ENCODE peak calls at places on chromosomes 4 and X, in seven cellular contexts. X is right lobe of liver, J is adrenal gland, O is tibial nerve, S is RWPE1, F is keratinocyte, N is substantia nigra. G is an unnamed sample.

GRCh38 chr4:73732759-73733431 is 7.5 kb upstream of the CXCL8 start:
- DNase-seq in X (no peak), J (no peak), O (no peak), S (no peak), F (no peak), N (no peak), G (no peak)

GRCh38 chr4:139457318-139457717 is 3.4 kb downstream of the RAB33B start:
- DNase-seq in X (no peak), J (no peak), O (no peak), S (no peak), F (no peak), N (no peak), G (no peak)

GRCh38 chr4:151004222-151004621 is 10.9 kb downstream of the LRBA start:
- DNase-seq in X (no peak), J (no peak), O (no peak), S (peak; percentile 71), F (no peak), N (no peak), G (no peak)

GRCh38 chr4:173685761-173686260 is 155.8 kb upstream of the HAND2 start:
- DNase-seq in X (no peak), J (no peak), O (no peak), S (no peak), F (no peak), N (no peak), G (no peak)

GRCh38 chr4:40986375-40986774 is 228.0 kb downstream of the APBB2 start:
- DNase-seq in X (no peak), J (no peak), O (no peak), S (no peak), F (no peak), N (no peak), G (no peak)

GRCh38 chr4:57132746-57133142 is 22.6 kb upstream of the IGFBP7 start:
- DNase-seq in X (no peak), J (no peak), O (no peak), S (no peak), F (no peak), N (no peak), G (no peak)

GRCh38 chr4:38968668-38969067 is 63.5 kb downstream of the TMEM156 start:
- DNase-seq in X (no peak), J (no peak), O (no peak), S (no peak), F (no peak), N (no peak), G (no peak)

GRCh38 chr4:70666369-70666768 is at the start of gene JCHAIN:
- DNase-seq in X (no peak), J (no peak), O (no peak), S (no peak), F (no peak), N (no peak), G (no peak)

GRCh38 chrX:37590047-37590446 is 18.6 kb downstream of the LANCL3 start:
- DNase-seq in X (no peak), J (no peak), O (no peak), S (no peak), F (no peak), N (no peak), G (no peak)

GRCh38 chr4:163331629-163332360 is 601 bp downstream of the NPY1R start:
- DNase-seq in X (no peak), J (peak; percentile 24), O (no peak), S (peak; percentile 20), F (no peak), N (no peak), G (no peak)

GRCh38 chr4:174522183-174523002 is at the start of gene HPGD:
- DNase-seq in X (peak; percentile 91), J (peak; percentile 34), O (peak; percentile 34), S (no peak), F (no peak), N (no peak), G (peak; percentile 68)

GRCh38 chr4:115871596-115871995 is 758.2 kb upstream of the NDST4 start:
- DNase-seq in X (no peak), J (no peak), O (no peak), S (no peak), F (no peak), N (no peak), G (no peak)

GRCh38 chr4:39085891-39086290 is 23.9 kb downstream of the KLHL5 start:
- DNase-seq in X (no peak), J (no peak), O (no peak), S (no peak), F (no peak), N (no peak), G (no peak)

GRCh38 chrX:153926863-153927685 is 1.0 kb upstream of the ARHGAP4 start:
- DNase-seq in X (peak; percentile 53), J (peak; percentile 82), O (peak; percentile 12), S (no peak), F (no peak), N (no peak), G (peak; percentile 86)

GRCh38 chr4:47639531-47639930 is 154.5 kb downstream of the ATP10D start:
- DNase-seq in X (no peak), J (no peak), O (no peak), S (no peak), F (no peak), N (no peak), G (no peak)

DNA sequence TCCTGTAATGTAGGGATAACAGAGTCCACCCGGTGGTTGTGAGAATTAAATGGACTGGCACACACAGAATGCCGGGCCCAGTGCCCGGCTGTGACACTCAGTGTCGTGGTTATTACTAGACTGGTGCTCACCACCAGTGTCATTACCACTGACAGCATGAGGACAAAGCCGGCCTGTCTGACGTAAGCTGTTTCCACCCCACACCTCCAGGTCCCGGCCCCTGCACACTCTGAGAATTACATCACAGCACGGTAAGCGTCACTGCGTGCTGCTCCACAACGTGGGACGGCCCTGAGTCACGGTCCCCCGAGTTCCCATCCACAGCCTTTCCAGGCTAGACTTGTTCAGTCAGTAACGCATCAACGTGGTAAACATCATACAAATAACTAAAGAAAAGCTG is 22.9 kb downstream of the FAT1 start:
- DNase-seq in X (no peak), J (no peak), O (peak; percentile 73), S (no peak), F (no peak), N (no peak), G (no peak)
- H3K27ac ChIP-seq in X (no peak overlapping the region), J (no peak overlapping the region), O (peak overlapping the region; percentile 91), S (peak overlapping the region; percentile 65), F (no peak overlapping the region), N (no peak overlapping the region), G (peak overlapping the region; percentile 51)

GRCh38 chr4:2741626-2742025 is 14.5 kb downstream of the TNIP2 start:
- DNase-seq in X (no peak), J (no peak), O (no peak), S (no peak), F (no peak), N (no peak), G (no peak)

GRCh38 chr4:2742823-2743517 is 13.2 kb downstream of the TNIP2 start:
- DNase-seq in X (no peak), J (peak; percentile 11), O (no peak), S (no peak), F (no peak), N (no peak), G (no peak)

GRCh38 chr4:2743518-2744445 is 12.4 kb downstream of the TNIP2 start:
- DNase-seq in X (no peak), J (peak; percentile 13), O (no peak), S (no peak), F (no peak), N (no peak), G (peak; percentile 39)

GRCh38 chr4:2744576-2745270 is 11.4 kb downstream of the TNIP2 start:
- DNase-seq in X (no peak), J (peak; percentile 16), O (no peak), S (no peak), F (no peak), N (no peak), G (peak; percentile 60)

DNA sequence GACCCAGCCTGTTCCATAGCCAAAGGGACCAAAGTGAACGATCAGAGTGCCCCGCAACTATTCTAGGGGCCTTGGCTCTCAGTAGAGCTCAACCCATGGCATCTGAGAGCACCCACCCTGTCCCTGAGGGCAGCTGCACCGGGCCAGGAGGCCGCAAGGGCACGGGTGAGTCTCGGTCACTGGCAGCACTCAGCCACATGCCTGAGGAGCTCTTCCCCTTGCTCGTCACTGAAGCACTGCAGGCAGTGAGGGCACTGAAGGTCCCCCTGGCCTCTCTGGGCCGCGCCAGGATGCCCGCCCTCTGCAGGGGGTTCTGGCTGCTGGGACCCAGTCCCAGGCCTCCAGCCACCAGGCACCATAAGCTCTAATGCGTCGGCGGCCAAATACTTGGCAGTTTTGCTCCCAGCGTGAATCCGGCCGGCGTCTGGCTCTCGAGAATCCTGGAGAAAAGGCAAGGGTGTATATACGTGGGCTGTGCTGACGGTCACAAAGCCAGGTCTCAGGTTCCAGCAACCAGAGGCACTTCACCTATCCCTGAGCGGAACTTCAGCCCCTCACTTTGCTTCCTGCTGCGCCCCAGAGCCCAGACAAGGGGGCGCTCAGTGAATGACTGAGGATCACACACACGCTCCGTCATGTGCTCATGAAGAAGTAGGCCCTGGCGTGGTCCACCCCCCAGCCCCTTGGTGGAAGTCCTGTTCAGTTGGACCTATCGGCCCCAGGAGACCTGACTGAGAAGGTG is 13.9 kb downstream of the TNIP2 start:
- DNase-seq in X (no peak), J (peak; percentile 14), O (no peak), S (no peak), F (no peak), N (no peak), G (peak; percentile 43)
- H3K27ac ChIP-seq in X (no peak overlapping the region), J (no peak overlapping the region), O (no peak overlapping the region), S (peak overlapping the region; percentile 71), F (no peak overlapping the region), N (no peak overlapping the region), G (no peak overlapping the region)

GRCh38 chr4:153466637-153467153 is 535 bp downstream of the TMEM131L start:
- DNase-seq in X (peak; percentile 59), J (no peak), O (no peak), S (peak; percentile 35), F (no peak), N (no peak), G (peak; percentile 85)
- H3K27ac ChIP-seq in X (peak overlapping the region; percentile 92), J (no peak overlapping the region), O (peak overlapping the region; percentile 47), S (peak overlapping the region; percentile 76), F (peak overlapping the region; percentile 68), N (peak overlapping the region; percentile 72), G (peak overlapping the region; percentile 95)

GRCh38 chr4:154081391-154081790 is 292.5 kb upstream of the SFRP2 start:
- DNase-seq in X (no peak), J (no peak), O (no peak), S (no peak), F (no peak), N (no peak), G (no peak)

GRCh38 chr4:154082760-154083530 is 294.1 kb upstream of the SFRP2 start:
- DNase-seq in X (no peak), J (no peak), O (no peak), S (peak; percentile 20), F (no peak), N (no peak), G (no peak)

GRCh38 chr4:154086247-154086646 is 297.4 kb upstream of the SFRP2 start:
- DNase-seq in X (no peak), J (no peak), O (no peak), S (peak; percentile 1), F (no peak), N (no peak), G (no peak)

GRCh38 chr4:154088741-154089140 is 299.9 kb upstream of the SFRP2 start:
- DNase-seq in X (no peak), J (no peak), O (no peak), S (no peak), F (no peak), N (no peak), G (no peak)

DNA sequence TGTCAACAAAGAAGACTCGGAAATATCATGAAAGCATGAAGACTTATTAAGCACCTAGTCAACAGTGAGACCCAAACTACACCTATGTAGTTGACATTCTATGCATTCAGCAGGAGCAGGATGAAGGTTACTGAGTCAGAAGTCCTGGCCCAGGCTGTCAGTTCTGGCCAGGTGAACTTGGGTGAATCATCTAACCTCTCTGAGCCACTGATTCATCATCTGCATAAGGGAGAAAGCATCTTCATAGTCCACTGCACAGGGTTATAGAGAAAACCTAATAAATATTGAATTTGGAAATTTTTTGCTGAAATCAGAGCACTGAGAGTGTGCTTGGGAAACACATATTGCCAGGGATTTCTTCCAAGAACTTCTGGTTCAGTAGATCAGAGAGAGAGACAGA is 296.0 kb upstream of the SFRP2 start:
- DNase-seq in X (no peak), J (no peak), O (no peak), S (peak; percentile 50), F (no peak), N (no peak), G (no peak)
- H3K27ac ChIP-seq in X (no peak overlapping the region), J (no peak overlapping the region), O (no peak overlapping the region), S (no peak overlapping the region), F (no peak overlapping the region), N (no peak overlapping the region), G (no peak overlapping the region)